ENCODE peak calls at places on chromosomes 1 and 21, in nine cellular contexts. R, S, Y, I, D, J, F, C and P are unnamed samples.

GRCh38 chr1:156502749-156503671 is 2.4 kb upstream of the MEF2D start:
- DNase-seq in C (no peak), R (peak; percentile 92), F (peak; percentile 83), S (peak; percentile 96), Y (peak; percentile 85), I (peak; percentile 95), J (peak; percentile 64), D (peak; percentile 89), P (peak; percentile 57)

GRCh38 chr1:162381383-162381782 is at the start of gene C1orf226:
- DNase-seq in I (peak; percentile 23), S (peak; percentile 71), F (no peak), C (no peak), R (no peak), Y (no peak), J (no peak), D (no peak), P (no peak)

GRCh38 chr1:161791889-161792655 is 26.0 kb downstream of the ATF6 start:
- DNase-seq in R (no peak), F (no peak), S (no peak), J (no peak), Y (no peak), D (no peak), I (peak; percentile 30), C (no peak), P (no peak)

GRCh38 chr1:156712626-156713025 is 7.2 kb upstream of the CRABP2 start:
- DNase-seq in F (no peak), Y (no peak), R (no peak), D (no peak), S (no peak), I (peak; percentile 36), C (no peak), J (no peak), P (no peak)

GRCh38 chr1:156060937-156061636 is at the start of gene RAB25:
- DNase-seq in Y (no peak), F (peak; percentile 66), C (no peak), J (peak; percentile 86), R (peak; percentile 90), I (no peak), D (no peak), S (no peak), P (no peak)

GRCh38 chr21:44709426-44710293 is 1.7 kb downstream of the TSPEAR start:
- DNase-seq in C (no peak), R (no peak), I (peak; percentile 16), J (peak; percentile 47), S (no peak), Y (no peak), F (no peak), D (no peak), P (peak; percentile 65)

GRCh38 chr1:94072840-94073516 is 48.0 kb downstream of the ABCA4 start:
- DNase-seq in I (no peak), F (no peak), Y (no peak), R (no peak), S (no peak), D (no peak), C (peak; percentile 11), J (no peak), P (no peak)

GRCh38 chr1:12438349-12438924 is 179.6 kb downstream of the DHRS3 start:
- DNase-seq in Y (no peak), S (no peak), F (no peak), C (peak; percentile 70), D (no peak), I (peak; percentile 64), R (no peak), J (no peak), P (no peak)

GRCh38 chr21:15788847-15789548 is 59.2 kb downstream of the USP25 start:
- DNase-seq in J (no peak), F (no peak), D (no peak), R (no peak), C (no peak), Y (no peak), I (peak; percentile 70), S (no peak), P (no peak)

GRCh38 chr1:93588955-93589354 is 92.7 kb downstream of the BCAR3 start:
- DNase-seq in J (no peak), Y (no peak), R (no peak), I (no peak), D (no peak), F (no peak), S (no peak), C (no peak), P (no peak)

GRCh38 chr1:115642168-115643072 is 650 bp downstream of the VANGL1 start:
- DNase-seq in S (peak; percentile 48), D (peak; percentile 26), C (peak; percentile 70), Y (no peak), R (no peak), J (peak; percentile 80), I (peak; percentile 58), F (no peak), P (no peak)

GRCh38 chr1:115641762-115642167 is at the start of gene VANGL1:
- DNase-seq in C (peak; percentile 76), Y (no peak), R (no peak), J (peak; percentile 83), I (peak; percentile 71), F (no peak), D (peak; percentile 41), S (peak; percentile 57), P (no peak)

GRCh38 chr1:115643636-115644035 is 1.9 kb downstream of the VANGL1 start:
- DNase-seq in S (no peak), R (no peak), C (no peak), F (no peak), Y (no peak), D (no peak), I (no peak), J (no peak), P (no peak)

GRCh38 chr1:115644109-115644508 is 2.3 kb downstream of the VANGL1 start:
- DNase-seq in D (no peak), I (no peak), J (no peak), C (no peak), F (no peak), Y (no peak), S (no peak), R (no peak), P (no peak)

GRCh38 chr1:115643219-115643618 is 1.4 kb downstream of the VANGL1 start:
- DNase-seq in R (no peak), F (no peak), Y (no peak), D (no peak), J (no peak), C (no peak), I (no peak), S (no peak), P (no peak)
- H3K27ac ChIP-seq in R (no peak overlapping the region), F (no peak overlapping the region), Y (no peak overlapping the region), D (peak overlapping the region; percentile 76), J (no peak overlapping the region), C (no peak overlapping the region), I (no peak overlapping the region), S (peak overlapping the region; percentile 90), P (no peak overlapping the region)

GRCh38 chr1:22451702-22452400 is at the start of gene ZBTB40:
- DNase-seq in Y (peak; percentile 98), C (peak; percentile 98), D (peak; percentile 97), S (peak; percentile 96), R (peak; percentile 96), I (peak; percentile 99), F (peak; percentile 82), J (peak; percentile 96), P (peak; percentile 91)

GRCh38 chr1:22452401-22452963 is 831 bp downstream of the ZBTB40 start:
- DNase-seq in D (peak; percentile 27), Y (peak; percentile 23), R (no peak), C (peak; percentile 51), J (no peak), S (no peak), I (peak; percentile 53), F (no peak), P (no peak)

GRCh38 chr1:22447581-22448215 is 4.0 kb upstream of the ZBTB40 start:
- DNase-seq in S (peak; percentile 32), F (no peak), I (peak; percentile 84), Y (peak; percentile 49), C (no peak), J (no peak), R (no peak), D (no peak), P (no peak)

GRCh38 chr1:22453181-22453580 is 1.5 kb downstream of the ZBTB40 start:
- DNase-seq in Y (no peak), C (no peak), S (no peak), F (no peak), J (no peak), R (no peak), D (no peak), I (no peak), P (no peak)

DNA sequence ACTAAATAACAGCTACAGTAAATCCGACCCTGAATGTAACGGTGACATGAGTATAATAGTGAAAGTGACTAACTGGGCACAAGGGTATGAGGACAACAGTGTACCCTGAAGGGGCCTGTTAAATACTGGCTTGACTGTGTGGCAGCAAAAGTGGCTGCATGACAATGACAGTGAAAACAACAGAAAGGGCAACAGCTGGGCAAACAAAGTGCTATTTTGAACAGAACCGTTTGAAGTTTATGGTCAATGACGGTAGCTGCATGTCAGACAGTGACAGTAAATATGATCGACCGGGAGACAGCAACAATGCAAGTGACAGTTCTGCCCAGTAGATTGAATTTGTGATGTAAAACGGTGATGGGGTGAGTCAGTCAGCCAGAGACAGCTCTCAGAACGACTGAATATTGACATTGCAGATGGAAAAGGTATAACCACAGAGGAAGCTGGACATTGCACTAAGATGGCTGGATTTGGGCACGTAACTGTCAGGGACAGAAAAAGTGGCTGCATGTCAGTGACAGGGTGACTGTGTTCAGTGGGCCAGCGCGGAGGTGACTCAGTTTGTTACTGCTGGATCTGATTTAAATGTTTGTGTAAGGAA is 1.1 kb upstream of the ZBTB40 start:
- DNase-seq in C (no peak), I (no peak), F (no peak), R (no peak), D (no peak), J (no peak), S (no peak), Y (no peak), P (no peak)
- H3K27ac ChIP-seq in C (no peak overlapping the region), I (no peak overlapping the region), F (peak overlapping the region; percentile 5), R (peak overlapping the region; percentile 95), D (no peak overlapping the region), J (peak overlapping the region; percentile 90), S (no peak overlapping the region), Y (peak overlapping the region; percentile 91), P (no peak overlapping the region)

DNA sequence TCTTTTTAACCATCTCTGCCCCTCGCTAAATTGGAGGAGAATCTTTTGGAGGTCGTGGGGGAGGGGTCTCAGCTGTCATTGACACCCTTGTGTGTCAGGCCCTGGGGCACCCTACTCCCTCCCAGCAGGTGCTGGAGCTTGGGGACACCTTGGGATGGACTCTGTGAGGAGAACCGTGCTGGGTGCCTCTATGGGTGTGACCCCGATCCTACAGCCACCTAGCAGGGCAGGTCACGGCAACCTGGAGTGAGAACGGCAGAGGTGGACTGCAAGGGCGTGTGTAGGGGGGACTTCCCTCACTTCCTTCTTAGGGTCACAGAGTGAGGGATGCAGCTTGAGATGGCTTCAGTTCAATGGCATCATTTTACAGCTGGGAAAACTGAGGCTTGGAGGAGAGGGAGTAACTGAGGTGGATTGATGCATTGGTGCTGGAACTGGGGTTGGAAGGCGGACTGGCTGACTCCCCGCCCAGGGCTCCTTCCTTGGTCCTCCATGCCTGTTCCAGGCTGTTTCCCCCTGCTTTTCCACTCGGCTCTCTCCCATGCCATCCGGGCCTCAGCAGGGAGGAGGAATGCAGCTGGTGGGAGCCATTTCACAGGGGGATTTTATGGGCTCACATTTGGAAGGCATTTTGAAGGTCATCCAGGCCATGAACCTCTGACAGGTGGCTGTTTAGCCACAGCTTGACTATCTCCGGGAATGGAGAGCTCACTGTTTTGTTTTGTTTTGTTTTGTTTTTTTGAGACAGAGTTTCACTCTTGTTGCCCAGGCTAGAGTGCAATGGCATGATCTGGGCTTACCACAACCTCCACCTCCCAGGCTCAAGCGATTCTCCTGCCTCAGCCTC is 18.8 kb upstream of the ARHGEF10L start:
- DNase-seq in J (no peak), C (no peak), S (no peak), D (no peak), F (no peak), Y (no peak), R (no peak), I (no peak), P (no peak)
- H3K27ac ChIP-seq in J (no peak overlapping the region), C (no peak overlapping the region), S (no peak overlapping the region), D (no peak overlapping the region), F (no peak overlapping the region), Y (no peak overlapping the region), R (peak overlapping the region; percentile 73), I (no peak overlapping the region), P (no peak overlapping the region)

GRCh38 chr1:11157394-11157793 is 31.8 kb upstream of the ANGPTL7 start:
- DNase-seq in D (no peak), I (no peak), C (no peak), R (no peak), J (no peak), Y (peak; percentile 12), S (no peak), F (no peak), P (no peak)
- H3K27ac ChIP-seq in D (peak overlapping the region; percentile 56), I (peak overlapping the region; percentile 83), C (no peak overlapping the region), R (peak overlapping the region; percentile 40), J (no peak overlapping the region), Y (peak overlapping the region; percentile 52), S (no peak overlapping the region), F (no peak overlapping the region), P (peak overlapping the region; percentile 88)